ENCODE peak calls at places on chromosomes 1 and 21, in seven cellular contexts. H is H1, N is sigmoid colon, R is prostate gland, P is breast epithelium, X is transverse colon, S is stomach. L is an unnamed sample.

GRCh38 chr1:228463559-228464455 is 23.4 kb upstream of the RNF187 start:
- DNase-seq in X (peak), P (no peak), N (peak), R (no peak), S (peak), H (peak), L (peak)

GRCh38 chr1:65949230-65949626 is 156.5 kb downstream of the PDE4B start:
- DNase-seq in R (no peak), N (no peak), P (no peak), X (peak), H (no peak), S (peak), L (no peak)

GRCh38 chr1:37958690-37959089 is 11.8 kb upstream of the INPP5B start:
- DNase-seq in P (no peak), H (no peak), N (no peak), R (no peak), X (no peak), S (no peak), L (no peak)

GRCh38 chr21:26461500-26461899 is 111.6 kb downstream of the CYYR1 start:
- DNase-seq in H (no peak), P (no peak), S (no peak), N (no peak), X (no peak), R (no peak), L (no peak)

GRCh38 chr1:164805399-164805798 is 246.4 kb downstream of the PBX1 start:
- DNase-seq in N (no peak), R (no peak), X (no peak), S (no peak), H (no peak), P (no peak), L (no peak)

GRCh38 chr1:12690156-12690555 is 25.8 kb upstream of the AADACL3 start:
- DNase-seq in R (no peak), N (no peak), S (no peak), P (no peak), X (peak), H (no peak), L (no peak)

GRCh38 chr1:10870493-10871096 is 74.1 kb upstream of the CASZ1 start:
- DNase-seq in H (no peak), S (peak), P (no peak), R (no peak), N (no peak), X (peak), L (no peak)

GRCh38 chr1:199550384-199551067 is 477.0 kb upstream of the NR5A2 start:
- DNase-seq in X (no peak), H (no peak), P (no peak), R (no peak), S (no peak), N (no peak), L (no peak)

GRCh38 chr1:53075761-53076163 is 13.7 kb downstream of the PODN start:
- DNase-seq in S (no peak), P (peak), X (peak), R (no peak), H (no peak), N (peak), L (peak)

GRCh38 chr1:13830616-13831280 is 130.8 kb downstream of the PRDM2 start:
- DNase-seq in N (no peak), R (no peak), S (no peak), X (no peak), P (no peak), H (no peak), L (no peak)

GRCh38 chr1:167720965-167721616 is 691 bp upstream of the MPZL1 start:
- DNase-seq in R (peak), N (no peak), P (no peak), S (peak), H (no peak), X (peak), L (no peak)

GRCh38 chr1:2314297-2314802 is 77.0 kb downstream of the MORN1 start:
- DNase-seq in X (peak), H (peak), S (peak), R (no peak), N (peak), P (peak), L (peak)

GRCh38 chr1:37605061-37605650 is 9.4 kb upstream of the GNL2 start:
- DNase-seq in H (no peak), S (no peak), R (no peak), P (no peak), X (no peak), N (no peak), L (no peak)

GRCh38 chr1:54791880-54792522 is 9.1 kb downstream of the TTC22 start:
- DNase-seq in P (no peak), N (no peak), S (peak), X (no peak), H (peak), R (no peak), L (no peak)

GRCh38 chr1:47013239-47013638 is 10.2 kb upstream of the CYP4X1 start:
- DNase-seq in R (no peak), S (no peak), P (no peak), H (no peak), X (no peak), N (no peak), L (no peak)

GRCh38 chr1:93353286-93353685 is 7.6 kb downstream of the DR1 start:
- DNase-seq in R (no peak), H (no peak), P (no peak), N (no peak), S (no peak), X (no peak), L (no peak)

GRCh38 chr1:41728403-41729202 is 190.1 kb downstream of the HIVEP3 start:
- DNase-seq in R (no peak), X (peak), P (no peak), S (no peak), N (no peak), H (no peak), L (peak)

GRCh38 chr1:150563340-150564038 is 14.3 kb downstream of the ADAMTSL4 start:
- DNase-seq in R (peak), H (no peak), S (peak), X (peak), P (no peak), N (peak), L (peak)

GRCh38 chr1:37108596-37109188 is 74.4 kb upstream of the GRIK3 start:
- DNase-seq in R (no peak), S (no peak), P (no peak), X (no peak), H (no peak), N (no peak), L (no peak)

GRCh38 chr1:167482184-167482583 is 36.1 kb downstream of the CD247 start:
- DNase-seq in S (no peak), X (no peak), R (no peak), H (no peak), P (no peak), N (peak), L (no peak)

GRCh38 chr1:214377485-214377884 is 96.5 kb downstream of the SMYD2 start:
- DNase-seq in P (no peak), R (no peak), X (no peak), N (no peak), S (no peak), H (no peak), L (no peak)

GRCh38 chr1:44405804-44406743 is 1.0 kb downstream of the RNF220 start:
- DNase-seq in P (no peak), H (peak), S (no peak), R (no peak), X (no peak), N (no peak), L (peak)

GRCh38 chr1:168529533-168529932 is 14.3 kb downstream of the XCL2 start:
- DNase-seq in S (no peak), X (no peak), H (no peak), N (no peak), P (no peak), R (no peak), L (no peak)

GRCh38 chr21:39422468-39423241 is 22.9 kb downstream of the LCA5L start:
- DNase-seq in R (no peak), X (no peak), P (no peak), N (no peak), S (no peak), H (no peak), L (no peak)

GRCh38 chr1:147542549-147542857 is 1.2 kb downstream of the BCL9 start:
- DNase-seq in R (no peak), X (no peak), N (no peak), S (no peak), H (no peak), P (no peak), L (no peak)

GRCh38 chr1:147534386-147534785 is 6.9 kb upstream of the BCL9 start:
- DNase-seq in N (no peak), R (no peak), S (no peak), H (no peak), X (no peak), P (no peak), L (no peak)

GRCh38 chr1:147541672-147542548 is 609 bp downstream of the BCL9 start:
- DNase-seq in N (peak), R (peak), H (peak), S (peak), P (no peak), X (peak), L (peak)

GRCh38 chr1:147545133-147545532 is 3.8 kb downstream of the BCL9 start:
- DNase-seq in X (peak), R (peak), P (no peak), S (peak), N (no peak), H (peak), L (peak)

GRCh38 chr1:147539122-147539575 is 2.2 kb upstream of the BCL9 start:
- DNase-seq in R (no peak), P (no peak), S (no peak), N (peak), X (no peak), H (no peak), L (no peak)
- TF ChIP-seq POLR2AphosphoS5 in R (peak), P (no peak), S (peak), N (peak), X (peak), H (no peak), L (no peak)

GRCh38 chr1:174021611-174022079 is 512 bp downstream of the RC3H1 start:
- DNase-seq in R (peak), N (peak), P (peak), H (peak), X (peak), S (no peak), L (no peak)

GRCh38 chr1:174023438-174023837 is 1.3 kb upstream of the RC3H1 start:
- DNase-seq in P (no peak), N (no peak), R (peak), X (peak), S (peak), H (no peak), L (no peak)

GRCh38 chr1:174022976-174023277 is 770 bp upstream of the RC3H1 start:
- DNase-seq in X (no peak), P (no peak), N (no peak), H (no peak), R (no peak), S (no peak), L (no peak)

GRCh38 chr1:174018565-174018964 is 3.6 kb downstream of the RC3H1 start:
- DNase-seq in R (no peak), H (no peak), X (no peak), P (no peak), S (no peak), N (no peak), L (no peak)

DNA sequence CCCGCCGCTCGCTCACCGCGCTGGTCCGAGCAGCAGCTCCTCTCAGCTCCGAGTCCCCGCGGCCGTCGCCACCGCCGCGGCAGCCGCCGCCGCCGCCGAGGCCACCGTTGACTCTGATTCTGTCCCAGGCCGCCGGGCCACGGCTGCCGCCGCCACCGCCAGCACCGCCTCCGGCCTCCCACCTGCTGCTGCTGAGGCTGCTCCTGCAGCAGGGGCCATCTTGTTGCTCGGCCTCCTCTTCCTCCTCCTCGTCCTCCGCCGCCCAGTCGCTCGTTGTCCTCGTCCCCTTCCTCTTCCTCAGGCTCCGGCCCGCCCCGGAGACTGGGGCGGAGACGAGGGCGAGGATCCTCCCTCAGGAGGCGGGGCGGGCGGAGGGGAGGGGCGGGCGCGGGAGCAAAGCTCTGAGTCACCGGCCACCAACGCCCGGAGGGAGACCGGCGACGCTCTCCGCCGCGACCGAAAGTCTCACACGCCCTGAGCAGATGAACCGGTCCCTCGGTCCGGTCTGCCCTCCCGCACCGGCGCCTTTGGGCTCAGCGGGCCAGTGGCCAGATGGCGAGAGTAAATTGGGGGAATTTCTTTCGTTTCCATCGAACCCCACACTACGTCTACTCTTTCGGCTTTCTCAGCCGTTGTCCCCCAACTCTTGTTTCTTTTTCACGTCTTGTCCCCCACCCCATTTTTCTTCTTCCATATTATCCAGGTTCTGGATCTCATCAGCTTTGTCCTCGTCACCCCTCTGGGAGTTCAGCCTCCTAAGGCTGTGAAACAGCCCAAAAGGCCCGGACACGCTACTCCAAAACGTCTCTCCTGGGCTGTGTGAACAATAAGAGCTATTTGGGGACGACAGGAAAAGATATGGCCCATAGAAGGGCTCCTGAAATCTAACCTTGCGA is at the start of gene RC3H1:
- DNase-seq in S (peak), N (peak), P (peak), R (peak), H (peak), X (peak), L (peak)
- TF ChIP-seq POLR2A in S (peak), N (peak), P (peak), R (peak), H (peak), X (peak), L (peak)

GRCh38 chr21:44438531-44439210 is 16.6 kb upstream of the LRRC3 start:
- DNase-seq in P (no peak), X (peak), N (peak), H (no peak), S (peak), R (no peak), L (peak)
- TF ChIP-seq POLR2AphosphoS5 in P (no peak), X (peak), N (peak), H (no peak), S (no peak), R (no peak), L (no peak)

GRCh38 chr1:176384841-176385240 is 78.1 kb upstream of the PAPPA2 start:
- DNase-seq in N (no peak), P (no peak), R (no peak), X (no peak), S (no peak), H (no peak), L (no peak)
- TF ChIP-seq POLR2A in N (no peak), P (no peak), R (no peak), X (no peak), S (no peak), H (no peak), L (no peak)

L was measured in spleen.